ENCODE peak calls at places on chromosomes 5 and 9, in seven cellular contexts. One of them, this sample, is unnamed.

GRCh38 chr9:77017505-77017894 is 2.0 kb upstream of the FOXB2 start:
- DNase-seq in NB4: no peak
- DNase-seq in GM06990: no peak
- DNase-seq in GM12865: no peak
- DNase-seq in GM13977: peak; percentile 29
- DNase-seq in WTC11: no peak
- DNase-seq in dorsolateral prefrontal cortex: no peak
- DNase-seq in this sample: no peak

GRCh38 chr5:90803891-90804290 is 245.3 kb downstream of the ADGRV1 start:
- DNase-seq in NB4: no peak
- DNase-seq in GM12865: no peak
- DNase-seq in dorsolateral prefrontal cortex: no peak
- DNase-seq in GM06990: no peak
- DNase-seq in WTC11: no peak
- DNase-seq in GM13977: no peak
- DNase-seq in this sample: no peak

GRCh38 chr5:59768204-59769040 is 125.1 kb downstream of the PDE4D start:
- DNase-seq in GM13977: peak; percentile 8
- DNase-seq in GM06990: peak; percentile 9
- DNase-seq in NB4: no peak
- DNase-seq in dorsolateral prefrontal cortex: peak; percentile 35
- DNase-seq in GM12865: peak; percentile 72
- DNase-seq in WTC11: peak; percentile 54
- DNase-seq in this sample: peak; percentile 38

GRCh38 chr5:139848508-139849100 is 53.0 kb downstream of the PSD2 start:
- DNase-seq in GM13977: no peak
- DNase-seq in WTC11: no peak
- DNase-seq in GM06990: no peak
- DNase-seq in dorsolateral prefrontal cortex: peak; percentile 51
- DNase-seq in GM12865: peak; percentile 34
- DNase-seq in NB4: no peak
- DNase-seq in this sample: no peak

GRCh38 chr9:92501671-92502393 is 19.5 kb upstream of the ASPN start:
- DNase-seq in GM12865: peak; percentile 60
- DNase-seq in GM13977: peak; percentile 22
- DNase-seq in WTC11: peak; percentile 44
- DNase-seq in NB4: peak; percentile 53
- DNase-seq in GM06990: no peak
- DNase-seq in dorsolateral prefrontal cortex: no peak
- DNase-seq in this sample: peak; percentile 36

GRCh38 chr5:148910686-148911361 is 84.4 kb downstream of the ADRB2 start:
- DNase-seq in WTC11: no peak
- DNase-seq in GM12865: no peak
- DNase-seq in GM06990: no peak
- DNase-seq in dorsolateral prefrontal cortex: no peak
- DNase-seq in GM13977: no peak
- DNase-seq in NB4: peak; percentile 9
- DNase-seq in this sample: no peak

GRCh38 chr5:154758501-154758900 is 3.3 kb downstream of the LARP1 start:
- DNase-seq in GM12865: no peak
- DNase-seq in WTC11: no peak
- DNase-seq in NB4: no peak
- DNase-seq in GM13977: no peak
- DNase-seq in dorsolateral prefrontal cortex: no peak
- DNase-seq in GM06990: no peak
- DNase-seq in this sample: no peak

GRCh38 chr9:21965401-21965951 is 28.7 kb downstream of the CDKN2A start:
- DNase-seq in WTC11: peak; percentile 81
- DNase-seq in GM06990: peak; percentile 64
- DNase-seq in dorsolateral prefrontal cortex: no peak
- DNase-seq in GM13977: peak; percentile 80
- DNase-seq in GM12865: peak; percentile 42
- DNase-seq in NB4: no peak
- DNase-seq in this sample: peak; percentile 84

GRCh38 chr5:4553968-4554367 is 586.2 kb upstream of the ADAMTS16 start:
- DNase-seq in GM13977: no peak
- DNase-seq in GM12865: no peak
- DNase-seq in GM06990: no peak
- DNase-seq in WTC11: no peak
- DNase-seq in dorsolateral prefrontal cortex: no peak
- DNase-seq in NB4: no peak
- DNase-seq in this sample: no peak

GRCh38 chr9:114823416-114823815 is 17.6 kb upstream of the TNFSF15 start:
- DNase-seq in GM13977: no peak
- DNase-seq in WTC11: no peak
- DNase-seq in GM06990: no peak
- DNase-seq in NB4: no peak
- DNase-seq in GM12865: no peak
- DNase-seq in dorsolateral prefrontal cortex: no peak
- DNase-seq in this sample: no peak

GRCh38 chr5:103139264-103139865 is 19.3 kb downstream of the PPIP5K2 start:
- DNase-seq in GM06990: peak; percentile 18
- DNase-seq in GM12865: peak; percentile 84
- DNase-seq in WTC11: peak; percentile 80
- DNase-seq in dorsolateral prefrontal cortex: peak; percentile 60
- DNase-seq in NB4: peak; percentile 78
- DNase-seq in GM13977: peak; percentile 81
- DNase-seq in this sample: peak; percentile 86

GRCh38 chr9:131732636-131733340 is 7.1 kb downstream of the RAPGEF1 start:
- DNase-seq in WTC11: no peak
- DNase-seq in NB4: peak; percentile 90
- DNase-seq in GM13977: peak; percentile 62
- DNase-seq in dorsolateral prefrontal cortex: no peak
- DNase-seq in GM06990: no peak
- DNase-seq in GM12865: peak; percentile 87
- DNase-seq in this sample: no peak

GRCh38 chr5:58392491-58392890 is 67.4 kb downstream of the PLK2 start:
- DNase-seq in GM12865: no peak
- DNase-seq in NB4: no peak
- DNase-seq in dorsolateral prefrontal cortex: no peak
- DNase-seq in GM13977: no peak
- DNase-seq in WTC11: no peak
- DNase-seq in GM06990: no peak
- DNase-seq in this sample: no peak

GRCh38 chr9:131366745-131367401 is 27.0 kb upstream of the PRRC2B start:
- DNase-seq in NB4: peak; percentile 47
- DNase-seq in GM13977: no peak
- DNase-seq in GM06990: no peak
- DNase-seq in WTC11: peak; percentile 58
- DNase-seq in GM12865: no peak
- DNase-seq in dorsolateral prefrontal cortex: no peak
- DNase-seq in this sample: no peak

GRCh38 chr5:151054713-151055112 is 26.1 kb downstream of the TNIP1 start:
- DNase-seq in dorsolateral prefrontal cortex: no peak
- DNase-seq in GM06990: no peak
- DNase-seq in GM12865: no peak
- DNase-seq in GM13977: no peak
- DNase-seq in WTC11: no peak
- DNase-seq in NB4: no peak
- DNase-seq in this sample: no peak

GRCh38 chr9:113857875-113858274 is 18.2 kb upstream of the ZNF618 start:
- DNase-seq in WTC11: no peak
- DNase-seq in dorsolateral prefrontal cortex: no peak
- DNase-seq in GM13977: no peak
- DNase-seq in GM06990: peak; percentile 6
- DNase-seq in GM12865: peak; percentile 15
- DNase-seq in NB4: no peak
- DNase-seq in this sample: no peak

GRCh38 chr5:28499764-28500290 is 1461.4 kb upstream of the CDH9 start:
- DNase-seq in GM13977: no peak
- DNase-seq in dorsolateral prefrontal cortex: no peak
- DNase-seq in GM12865: no peak
- DNase-seq in GM06990: no peak
- DNase-seq in WTC11: no peak
- DNase-seq in NB4: no peak
- DNase-seq in this sample: no peak

GRCh38 chr5:178413992-178414391 is 176.2 kb downstream of the COL23A1 start:
- DNase-seq in WTC11: no peak
- DNase-seq in GM06990: no peak
- DNase-seq in NB4: no peak
- DNase-seq in GM12865: no peak
- DNase-seq in GM13977: no peak
- DNase-seq in dorsolateral prefrontal cortex: no peak
- DNase-seq in this sample: no peak

GRCh38 chr5:75510836-75511434 is 494 bp downstream of the CERT1 start:
- DNase-seq in WTC11: peak; percentile 56
- DNase-seq in dorsolateral prefrontal cortex: peak; percentile 45
- DNase-seq in GM06990: peak; percentile 65
- DNase-seq in GM13977: peak; percentile 21
- DNase-seq in GM12865: peak; percentile 38
- DNase-seq in NB4: no peak
- DNase-seq in this sample: peak; percentile 23

GRCh38 chr9:70421272-70422180 is 7.1 kb upstream of the KLF9 start:
- DNase-seq in GM12865: no peak
- DNase-seq in GM06990: no peak
- DNase-seq in NB4: peak; percentile 17
- DNase-seq in dorsolateral prefrontal cortex: peak; percentile 24
- DNase-seq in WTC11: no peak
- DNase-seq in GM13977: peak; percentile 21
- DNase-seq in this sample: peak; percentile 24
- TF ChIP-seq CTCF in GM12865: no peak
- TF ChIP-seq CTCF in GM06990: no peak
- TF ChIP-seq CTCF in NB4: no peak
- TF ChIP-seq CTCF in dorsolateral prefrontal cortex: no peak
- TF ChIP-seq CTCF in WTC11: no peak
- TF ChIP-seq CTCF in GM13977: no peak
- TF ChIP-seq CTCF in this sample: no peak

DNA sequence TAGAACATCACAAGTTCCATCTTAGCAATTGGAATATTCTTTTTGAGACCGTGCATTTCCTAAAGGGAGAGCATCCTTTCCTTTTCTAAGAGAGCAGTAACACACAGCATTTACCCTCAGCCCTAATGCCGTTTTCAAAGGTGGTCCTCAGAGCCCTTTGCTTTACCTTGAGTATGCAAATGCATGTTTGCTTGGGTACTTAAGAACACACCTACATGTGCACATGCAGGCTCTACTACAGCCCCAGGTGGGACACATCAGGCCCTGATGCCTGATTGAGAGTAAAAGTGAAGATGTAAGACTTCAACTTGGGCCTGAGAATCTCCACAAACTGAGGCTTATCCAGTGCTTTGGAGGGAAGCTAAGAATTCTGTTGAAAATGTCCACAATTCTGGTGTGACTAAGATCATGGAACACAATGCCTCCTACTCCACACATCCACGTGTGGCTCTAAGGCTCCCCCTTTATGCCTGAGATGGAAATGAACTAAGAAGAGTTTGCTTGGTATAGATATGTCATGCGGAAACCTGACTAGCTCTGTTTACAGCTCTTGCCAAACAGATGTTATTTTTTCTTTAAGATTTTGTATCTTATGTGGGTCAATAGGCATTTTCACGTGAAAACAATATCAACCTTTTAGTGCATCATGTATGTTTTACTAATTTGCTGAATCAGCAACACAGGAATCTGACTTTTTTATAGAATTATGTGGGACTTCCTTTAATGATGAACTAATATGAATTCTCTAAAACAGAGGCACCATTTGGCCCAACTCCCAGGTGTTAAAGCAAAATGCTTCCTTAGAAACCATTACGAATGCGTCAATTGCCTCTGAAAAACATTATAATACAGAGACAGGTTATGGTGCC is 48.9 kb upstream of the SLC2A8 start:
- DNase-seq in NB4: peak; percentile 9
- DNase-seq in WTC11: no peak
- DNase-seq in dorsolateral prefrontal cortex: no peak
- DNase-seq in GM12865: peak; percentile 20
- DNase-seq in GM06990: no peak
- DNase-seq in GM13977: peak; percentile 20
- DNase-seq in this sample: peak; percentile 13
- TF ChIP-seq CTCF in NB4: no peak
- TF ChIP-seq CTCF in WTC11: no peak
- TF ChIP-seq CTCF in dorsolateral prefrontal cortex: peak; percentile 19
- TF ChIP-seq CTCF in GM12865: peak; percentile 16
- TF ChIP-seq CTCF in GM06990: peak; percentile 27
- TF ChIP-seq CTCF in GM13977: peak; percentile 49
- TF ChIP-seq CTCF in this sample: no peak

DNA sequence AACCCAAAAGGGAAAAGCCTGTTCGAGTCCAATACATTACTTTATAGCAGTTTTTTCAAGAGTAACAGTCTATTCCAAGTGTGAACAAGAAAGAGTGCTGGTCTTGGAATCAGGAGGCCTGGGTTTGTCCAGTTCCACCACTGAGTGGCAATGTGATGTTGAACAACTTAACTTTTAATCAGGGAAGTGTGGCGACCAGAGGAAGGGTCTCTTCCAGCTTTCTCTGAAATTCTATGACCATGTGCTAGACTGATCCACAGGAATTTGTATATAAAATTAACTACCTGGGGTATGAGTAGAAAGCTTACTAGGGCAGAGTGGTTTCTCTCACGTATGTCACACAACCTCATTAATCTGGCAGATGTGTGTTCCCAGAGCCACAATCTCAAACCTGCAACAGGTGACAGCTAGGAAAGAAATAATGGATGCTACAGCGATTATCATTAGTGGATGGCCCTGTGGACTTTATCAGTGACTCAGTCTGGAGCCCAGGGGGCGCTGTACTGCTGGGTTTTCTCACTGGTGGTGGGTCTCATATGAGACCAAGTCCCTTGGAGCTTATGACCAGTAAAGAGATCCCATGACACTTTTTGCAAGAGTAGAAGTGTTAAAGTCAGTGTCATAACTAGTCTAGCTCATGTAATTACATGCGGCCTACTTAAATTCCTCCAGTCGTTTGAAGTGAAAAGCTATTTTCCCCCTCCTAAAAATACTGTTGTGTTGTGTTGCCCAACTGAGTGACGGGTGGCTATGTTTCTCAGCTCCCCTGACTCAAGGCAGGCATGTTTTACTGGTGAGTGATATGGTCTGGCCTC is 116.5 kb downstream of the GDNF start:
- DNase-seq in GM12865: peak; percentile 30
- DNase-seq in NB4: peak; percentile 54
- DNase-seq in WTC11: peak; percentile 72
- DNase-seq in GM13977: no peak
- DNase-seq in dorsolateral prefrontal cortex: no peak
- DNase-seq in GM06990: no peak
- DNase-seq in this sample: no peak
- TF ChIP-seq CTCF in GM12865: peak; percentile 42
- TF ChIP-seq CTCF in NB4: peak; percentile 58
- TF ChIP-seq CTCF in WTC11: peak; percentile 93
- TF ChIP-seq CTCF in GM13977: peak; percentile 51
- TF ChIP-seq CTCF in dorsolateral prefrontal cortex: peak; percentile 41
- TF ChIP-seq CTCF in GM06990: peak; percentile 57
- TF ChIP-seq CTCF in this sample: peak; percentile 6

DNA sequence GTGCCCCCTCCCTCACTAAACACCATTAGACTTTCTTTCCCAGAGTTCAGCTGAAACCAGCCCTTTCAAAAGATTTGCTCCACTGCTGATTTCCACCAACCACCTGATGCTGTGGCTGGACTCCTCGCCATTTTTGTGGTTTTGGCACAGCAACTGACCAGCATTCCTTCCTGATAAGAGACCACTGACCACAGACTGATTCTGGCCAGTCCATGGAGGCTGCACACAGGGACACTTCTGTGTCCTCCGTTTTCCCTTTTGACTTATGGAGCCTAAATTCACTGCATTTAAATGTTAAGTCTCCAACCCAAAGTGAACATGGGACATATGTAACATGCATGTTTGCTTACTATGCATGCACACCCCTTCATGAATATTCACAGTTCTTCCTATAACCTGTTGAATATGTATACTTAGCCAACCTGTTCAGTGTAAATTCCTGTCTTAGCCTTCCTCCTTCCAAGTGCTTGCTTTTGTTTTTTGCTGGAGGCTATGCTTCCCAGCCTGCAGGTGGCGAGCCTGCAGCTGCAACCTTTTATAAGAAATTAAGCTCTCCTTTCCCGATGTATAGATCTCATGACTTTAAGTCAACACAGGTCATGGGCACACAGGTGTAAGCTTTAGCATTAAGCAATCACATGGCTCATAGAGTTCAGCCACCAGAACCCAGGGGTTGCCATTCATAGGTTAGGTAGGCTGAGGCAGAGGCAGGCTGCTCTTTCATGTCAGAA is 78.7 kb downstream of the ACTL7B start:
- DNase-seq in NB4: peak; percentile 35
- DNase-seq in WTC11: no peak
- DNase-seq in GM06990: no peak
- DNase-seq in dorsolateral prefrontal cortex: no peak
- DNase-seq in GM12865: no peak
- DNase-seq in GM13977: no peak
- DNase-seq in this sample: no peak
- TF ChIP-seq CTCF in NB4: peak; percentile 52
- TF ChIP-seq CTCF in WTC11: no peak
- TF ChIP-seq CTCF in GM06990: no peak
- TF ChIP-seq CTCF in dorsolateral prefrontal cortex: no peak
- TF ChIP-seq CTCF in GM12865: no peak
- TF ChIP-seq CTCF in GM13977: no peak
- TF ChIP-seq CTCF in this sample: no peak

This sample was measured in GM20000.